ENCODE peak calls at places on chromosomes 13 and 19, in six cellular contexts. L is A673, H is esophagus squamous epithelium, U is endodermal cell, W is Peyer's patch, N is fibroblast of lung. X is an unnamed sample. For H3K27me3, the result is how much of the 10 kb centered on the place peaks cover.

GRCh38 chr19:51359294-51359693 is 6.9 kb downstream of the ETFB start:
- DNase-seq in L (no peak), H (no peak), U (no peak), W (no peak), N (peak), X (peak)

GRCh38 chr13:31476266-31476665 is 263.1 kb upstream of the RXFP2 start:
- DNase-seq in L (no peak), H (no peak), U (no peak), W (no peak), N (peak), X (peak)

GRCh38 chr19:44570984-44571684 is 41.7 kb upstream of the CEACAM20 start:
- DNase-seq in L (peak), H (no peak), U (peak), W (no peak), N (peak), X (peak)

GRCh38 chr19:28164214-28164613 is 1048.7 kb downstream of the UQCRFS1 start:
- DNase-seq in L (no peak), H (no peak), U (no peak), W (no peak), N (no peak), X (no peak)

GRCh38 chr13:38303816-38304215 is 45.8 kb upstream of the UFM1 start:
- DNase-seq in L (no peak), H (no peak), U (no peak), W (no peak), N (no peak), X (no peak)

GRCh38 chr19:10812902-10813404 is 23.1 kb downstream of the TMED1 start:
- DNase-seq in L (peak), H (no peak), U (peak), W (no peak), N (peak), X (peak)

GRCh38 chr19:40365613-40366401 is 17.3 kb downstream of the PLD3 start:
- DNase-seq in L (peak), H (no peak), U (peak), W (peak), N (peak), X (peak)

GRCh38 chr19:35731779-35732405 is 10.4 kb downstream of the IGFLR1 start:
- DNase-seq in L (no peak), H (no peak), U (no peak), W (no peak), N (no peak), X (no peak)

GRCh38 chr19:461664-462551 is 1.1 kb upstream of the SHC2 start:
- DNase-seq in L (no peak), H (no peak), U (peak), W (peak), N (no peak), X (no peak)

GRCh38 chr13:38366954-38367645 is 17.4 kb downstream of the UFM1 start:
- DNase-seq in L (no peak), H (no peak), U (no peak), W (no peak), N (peak), X (no peak)

GRCh38 chr19:44623080-44623479 is 9.7 kb downstream of the IGSF23 start:
- DNase-seq in L (peak), H (no peak), U (no peak), W (peak), N (no peak), X (peak)

GRCh38 chr13:65063753-65064152 is 2166.4 kb downstream of the PCDH9 start:
- DNase-seq in L (peak), H (no peak), U (no peak), W (no peak), N (peak), X (no peak)

GRCh38 chr13:109362606-109363005 is 423.8 kb downstream of the IRS2 start:
- DNase-seq in L (no peak), H (no peak), U (no peak), W (no peak), N (no peak), X (no peak)

GRCh38 chr13:44306401-44307192 is 67.0 kb upstream of the SERP2 start:
- DNase-seq in L (peak), H (no peak), U (peak), W (peak), N (peak), X (peak)

GRCh38 chr13:103291226-103291625 is 225.0 kb upstream of the SLC10A2 start:
- DNase-seq in L (no peak), H (no peak), U (no peak), W (no peak), N (no peak), X (no peak)

GRCh38 chr19:19643158-19644053 is at the start of gene GMIP:
- DNase-seq in L (peak), H (peak), U (peak), W (peak), N (peak), X (no peak)

GRCh38 chr13:70117506-70117905 is 9.3 kb upstream of the KLHL1 start:
- DNase-seq in L (no peak), H (no peak), U (no peak), W (no peak), N (no peak), X (no peak)
- H3K27ac ChIP-seq in L (no peak), H (no peak), U (no peak), W (no peak), N (no peak), X (no peak)

DNA sequence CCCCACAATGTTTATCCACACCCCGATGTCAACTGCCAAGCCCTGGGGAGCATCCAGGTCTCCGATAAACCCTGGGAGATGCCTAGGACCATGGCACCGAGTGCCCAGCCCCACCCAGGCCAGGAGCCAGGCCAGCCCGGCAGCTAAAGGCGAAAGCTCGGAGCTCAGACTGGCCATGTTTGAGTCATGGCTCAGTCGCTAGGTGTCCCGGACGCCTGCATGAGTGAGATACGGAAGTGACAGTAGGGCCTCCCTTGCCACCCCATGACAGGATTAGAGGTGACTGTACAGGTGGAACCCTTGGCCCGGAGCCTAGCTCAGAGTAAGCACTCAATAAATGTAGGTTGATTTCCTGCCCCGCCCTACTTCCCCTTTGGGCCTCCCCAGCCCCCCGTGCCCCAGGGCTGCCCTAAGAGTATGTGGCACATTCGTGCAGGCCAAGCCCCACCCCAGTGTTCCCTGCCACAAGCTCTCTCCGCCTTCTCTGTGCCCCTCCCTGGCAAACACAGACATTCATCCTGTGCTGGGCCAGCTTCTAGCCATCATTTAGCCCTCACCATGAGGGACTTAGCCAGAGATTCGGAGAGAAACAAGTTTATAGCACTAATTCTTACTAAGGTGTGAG is 5.8 kb upstream of the TPM4 start:
- DNase-seq in L (no peak), H (peak), U (peak), W (peak), N (no peak), X (no peak)
- H3K4me3 ChIP-seq in L (no peak), H (peak), U (no peak), W (no peak), N (no peak), X (no peak)

GRCh38 chr13:110777251-110777820 is 63.8 kb downstream of the ING1 start:
- DNase-seq in L (no peak), H (no peak), U (no peak), W (no peak), N (peak), X (no peak)

GRCh38 chr13:110774490-110774889 is 61.0 kb downstream of the ING1 start:
- DNase-seq in L (no peak), H (no peak), U (no peak), W (no peak), N (no peak), X (no peak)

GRCh38 chr13:110774051-110774450 is 60.6 kb downstream of the ING1 start:
- DNase-seq in L (no peak), H (no peak), U (no peak), W (no peak), N (no peak), X (no peak)

GRCh38 chr13:110773480-110773879 is 60.0 kb downstream of the ING1 start:
- DNase-seq in L (no peak), H (no peak), U (no peak), W (no peak), N (no peak), X (no peak)

GRCh38 chr13:110775576-110775975 is 62.1 kb downstream of the ING1 start:
- DNase-seq in L (no peak), H (no peak), U (no peak), W (no peak), N (no peak), X (no peak)
- H3K27me3 ChIP-seq in L (under half), H (under half), U (under half), W (under half), N (under half), X (under half)

GRCh38 chr13:46211116-46211515 is 612 bp upstream of the LRRC63 start:
- DNase-seq in L (peak), H (no peak), U (no peak), W (no peak), N (no peak), X (no peak)
- H3K27ac ChIP-seq in L (peak), H (peak), U (no peak), W (no peak), N (no peak), X (no peak)

DNA sequence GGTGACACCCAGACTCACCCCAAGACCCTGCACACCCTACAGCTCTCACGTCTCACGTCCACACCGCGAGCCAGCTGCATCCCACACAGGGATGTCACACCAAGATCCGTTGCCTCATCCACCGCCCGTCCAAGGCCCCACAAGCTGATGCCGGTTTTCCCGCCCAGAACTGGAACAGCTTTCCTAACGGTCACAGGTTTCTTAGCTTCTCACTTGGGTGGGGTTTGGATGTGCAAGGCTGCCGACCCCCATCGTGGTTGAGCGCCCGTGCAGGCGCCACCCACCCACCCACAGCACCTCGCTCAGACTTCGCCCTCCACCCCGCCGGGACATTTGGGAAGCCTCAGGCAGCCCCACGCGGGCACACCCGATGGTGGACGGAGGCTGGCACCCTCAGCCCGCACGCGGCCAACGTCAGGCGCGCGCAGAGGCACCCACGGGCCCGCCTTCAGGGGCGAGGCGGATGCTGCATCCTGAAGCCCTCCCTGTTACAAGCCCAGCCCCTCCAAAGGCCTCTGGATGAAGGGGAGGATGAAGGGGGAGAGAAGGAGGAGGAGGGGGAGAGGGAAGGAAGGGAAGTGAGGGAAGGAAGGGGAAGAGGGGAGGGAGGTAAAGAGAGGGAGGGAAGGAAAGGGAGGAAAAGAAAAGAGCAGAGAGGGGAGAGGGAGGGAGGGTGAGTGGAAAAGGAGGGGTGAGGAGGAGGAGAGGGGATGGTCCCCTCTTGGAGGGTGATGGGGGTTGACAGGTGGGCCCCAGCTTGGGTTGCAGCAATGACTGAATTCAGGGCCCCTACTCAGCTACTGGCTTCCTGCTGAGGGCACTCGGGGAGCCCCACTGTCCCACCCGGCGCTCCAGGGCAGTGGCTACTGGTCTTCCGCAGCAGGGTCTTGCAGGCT is 12.8 kb downstream of the ONECUT3 start:
- DNase-seq in L (no peak), H (no peak), U (peak), W (no peak), N (no peak), X (no peak)
- H3K4me3 ChIP-seq in L (no peak), H (no peak), U (no peak), W (no peak), N (no peak), X (no peak)

GRCh38 chr19:7635670-7636069 is 1.2 kb upstream of the STXBP2 start:
- DNase-seq in L (no peak), H (no peak), U (no peak), W (no peak), N (no peak), X (no peak)
- H3K27me3 ChIP-seq in L (under half), H (under half), U (under half), W (under half), N (under half), X (under half)

GRCh38 chr19:47272448-47273312 is 2.0 kb upstream of the INAFM1 start:
- DNase-seq in L (peak), H (no peak), U (peak), W (no peak), N (peak), X (no peak)

GRCh38 chr19:47274071-47274890 is at the start of gene INAFM1:
- DNase-seq in L (peak), H (peak), U (peak), W (peak), N (peak), X (peak)

GRCh38 chr19:47270408-47270807 is 4.3 kb upstream of the INAFM1 start:
- DNase-seq in L (no peak), H (no peak), U (no peak), W (no peak), N (no peak), X (no peak)

GRCh38 chr19:47273313-47274070 is 1.2 kb upstream of the INAFM1 start:
- DNase-seq in L (peak), H (peak), U (peak), W (peak), N (peak), X (peak)

GRCh38 chr19:47271949-47272348 is 2.7 kb upstream of the INAFM1 start:
- DNase-seq in L (no peak), H (no peak), U (peak), W (no peak), N (no peak), X (no peak)
- H3K27ac ChIP-seq in L (peak), H (peak), U (no peak), W (no peak), N (no peak), X (no peak)

GRCh38 chr13:110371550-110372465 is 64.7 kb downstream of the COL4A2 start:
- DNase-seq in L (peak), H (no peak), U (no peak), W (no peak), N (no peak), X (peak)
- H3K4me3 ChIP-seq in L (no peak), H (no peak), U (no peak), W (no peak), N (no peak), X (no peak)

GRCh38 chr13:99905814-99906213 is 65.8 kb downstream of the ZIC5 start:
- DNase-seq in L (no peak), H (no peak), U (no peak), W (no peak), N (no peak), X (no peak)
- H3K27me3 ChIP-seq in L (under half), H (under half), U (under half), W (under half), N (under half), X (under half)

DNA sequence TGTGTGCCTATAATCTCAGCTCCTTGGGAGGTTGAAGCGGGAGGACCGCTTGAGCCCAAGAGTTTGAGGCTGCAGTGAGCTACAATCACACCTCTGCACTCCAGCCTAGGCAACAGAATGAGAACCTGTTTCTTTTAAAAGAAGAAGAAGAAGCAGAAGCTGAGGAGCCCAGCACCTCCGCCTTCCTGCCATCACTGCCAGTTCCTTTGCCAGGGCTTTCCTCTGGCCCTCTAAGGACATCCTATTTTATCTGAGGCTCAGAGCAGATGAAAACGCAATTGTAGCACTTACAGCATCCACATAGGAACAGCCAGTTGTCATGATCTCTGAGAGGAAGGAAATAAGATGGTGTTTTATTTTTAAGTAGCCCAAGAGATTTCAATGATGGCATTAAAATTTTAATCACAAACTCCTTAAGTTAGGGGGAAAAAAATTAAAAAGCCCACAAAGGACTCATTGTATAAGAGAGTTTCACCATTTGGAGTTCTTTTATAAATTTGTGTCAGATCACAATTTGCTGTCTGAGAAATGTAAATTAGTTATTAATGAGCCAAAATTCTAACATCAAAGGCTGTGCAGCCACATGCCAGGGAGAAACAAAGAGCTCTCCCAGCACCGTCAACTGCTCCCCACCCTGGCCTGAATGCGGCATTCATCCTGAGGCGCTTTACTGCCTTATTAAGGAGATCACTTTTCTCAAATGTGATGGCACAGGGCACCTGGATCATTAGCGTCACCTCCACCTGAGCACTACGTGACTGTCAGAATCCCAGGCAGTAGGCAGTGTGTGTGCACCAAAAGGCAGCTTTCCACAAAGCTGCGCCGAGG is 393.1 kb downstream of the FOXO1 start:
- DNase-seq in L (no peak), H (no peak), U (no peak), W (no peak), N (no peak), X (no peak)
- H3K27ac ChIP-seq in L (no peak), H (peak), U (no peak), W (no peak), N (no peak), X (no peak)